ENCODE peak calls at places on chromosomes 12 and 14, in five cellular contexts. One of them, this sample, is unnamed.

GRCh38 chr12:116590561-116590960 is 31.4 kb downstream of the MAP1LC3B2 start:
- DNase-seq in A549: peak; percentile 82
- DNase-seq in vagina: no peak
- DNase-seq in IMR-90: no peak
- DNase-seq in thyroid gland: no peak
- DNase-seq in this sample: no peak

GRCh38 chr12:13435535-13435934 is 239.0 kb downstream of the EMP1 start:
- DNase-seq in IMR-90: no peak
- DNase-seq in thyroid gland: no peak
- DNase-seq in vagina: no peak
- DNase-seq in A549: no peak
- DNase-seq in this sample: no peak

GRCh38 chr12:88145567-88146347 is 3.6 kb downstream of the TMTC3 start:
- DNase-seq in thyroid gland: no peak
- DNase-seq in vagina: no peak
- DNase-seq in IMR-90: no peak
- DNase-seq in A549: no peak
- DNase-seq in this sample: no peak

GRCh38 chr12:89051065-89051677 is 301.1 kb downstream of the DUSP6 start:
- DNase-seq in thyroid gland: no peak
- DNase-seq in vagina: no peak
- DNase-seq in IMR-90: peak; percentile 78
- DNase-seq in A549: peak; percentile 74
- DNase-seq in this sample: peak; percentile 89

GRCh38 chr12:63792333-63792732 is 12.6 kb downstream of the RXYLT1 start:
- DNase-seq in IMR-90: no peak
- DNase-seq in thyroid gland: no peak
- DNase-seq in vagina: no peak
- DNase-seq in A549: no peak
- DNase-seq in this sample: no peak

GRCh38 chr14:77071938-77072388 is 26.1 kb upstream of the CIPC start:
- DNase-seq in vagina: peak; percentile 79
- DNase-seq in thyroid gland: no peak
- DNase-seq in IMR-90: peak; percentile 39
- DNase-seq in A549: no peak
- DNase-seq in this sample: no peak

GRCh38 chr14:74217672-74218448 is 21.4 kb upstream of the VSX2 start:
- DNase-seq in IMR-90: peak; percentile 46
- DNase-seq in vagina: no peak
- DNase-seq in thyroid gland: peak; percentile 65
- DNase-seq in A549: peak; percentile 69
- DNase-seq in this sample: peak; percentile 66

GRCh38 chr14:72600551-72601330 is 293.2 kb downstream of the DPF3 start:
- DNase-seq in thyroid gland: no peak
- DNase-seq in vagina: no peak
- DNase-seq in IMR-90: no peak
- DNase-seq in A549: no peak
- DNase-seq in this sample: no peak

GRCh38 chr12:124450376-124450750 is 117.0 kb downstream of the NCOR2 start:
- DNase-seq in IMR-90: no peak
- DNase-seq in thyroid gland: no peak
- DNase-seq in A549: no peak
- DNase-seq in vagina: no peak
- DNase-seq in this sample: no peak

GRCh38 chr12:26158078-26158764 is 33.4 kb upstream of the BHLHE41 start:
- DNase-seq in vagina: no peak
- DNase-seq in A549: peak; percentile 19
- DNase-seq in IMR-90: no peak
- DNase-seq in thyroid gland: no peak
- DNase-seq in this sample: no peak

GRCh38 chr14:68257969-68258368 is 438.4 kb downstream of the RAD51B start:
- DNase-seq in IMR-90: no peak
- DNase-seq in thyroid gland: no peak
- DNase-seq in vagina: no peak
- DNase-seq in A549: no peak
- DNase-seq in this sample: no peak

GRCh38 chr12:91347686-91348085 is 165.1 kb upstream of the DCN start:
- DNase-seq in IMR-90: no peak
- DNase-seq in A549: no peak
- DNase-seq in thyroid gland: no peak
- DNase-seq in vagina: no peak
- DNase-seq in this sample: no peak

GRCh38 chr12:107990325-107990724 is 138.8 kb upstream of the WSCD2 start:
- DNase-seq in thyroid gland: peak; percentile 51
- DNase-seq in vagina: peak; percentile 79
- DNase-seq in IMR-90: no peak
- DNase-seq in A549: peak; percentile 49
- DNase-seq in this sample: peak; percentile 16

GRCh38 chr12:10393291-10393690 is 3.5 kb upstream of the KLRK1 start:
- DNase-seq in A549: no peak
- DNase-seq in IMR-90: no peak
- DNase-seq in vagina: no peak
- DNase-seq in thyroid gland: no peak
- DNase-seq in this sample: no peak

GRCh38 chr12:32896438-32897275 is at the start of gene PKP2:
- DNase-seq in A549: peak; percentile 49
- DNase-seq in thyroid gland: peak; percentile 82
- DNase-seq in vagina: no peak
- DNase-seq in IMR-90: no peak
- DNase-seq in this sample: peak; percentile 32

GRCh38 chr12:71312767-71313375 is 126.7 kb upstream of the LGR5 start:
- DNase-seq in thyroid gland: no peak
- DNase-seq in A549: no peak
- DNase-seq in vagina: no peak
- DNase-seq in IMR-90: no peak
- DNase-seq in this sample: peak; percentile 11

GRCh38 chr12:113130457-113131135 is 5.0 kb downstream of the RASAL1 start:
- DNase-seq in thyroid gland: peak; percentile 87
- DNase-seq in A549: peak; percentile 48
- DNase-seq in IMR-90: no peak
- DNase-seq in vagina: no peak
- DNase-seq in this sample: no peak

GRCh38 chr14:71692496-71692895 is 239.7 kb upstream of the RGS6 start:
- DNase-seq in thyroid gland: peak; percentile 24
- DNase-seq in A549: no peak
- DNase-seq in IMR-90: peak; percentile 69
- DNase-seq in vagina: no peak
- DNase-seq in this sample: peak; percentile 73

GRCh38 chr12:129676411-129676810 is 227.4 kb downstream of the TMEM132D start:
- DNase-seq in vagina: no peak
- DNase-seq in A549: no peak
- DNase-seq in IMR-90: no peak
- DNase-seq in thyroid gland: no peak
- DNase-seq in this sample: no peak

GRCh38 chr12:88375301-88375959 is 204.8 kb downstream of the KITLG start:
- DNase-seq in thyroid gland: no peak
- DNase-seq in IMR-90: no peak
- DNase-seq in A549: no peak
- DNase-seq in vagina: no peak
- DNase-seq in this sample: no peak

GRCh38 chr12:24889403-24889802 is 59.5 kb downstream of the BCAT1 start:
- DNase-seq in IMR-90: no peak
- DNase-seq in vagina: no peak
- DNase-seq in A549: no peak
- DNase-seq in thyroid gland: no peak
- DNase-seq in this sample: no peak

GRCh38 chr12:121228919-121229650 is 19.2 kb downstream of the P2RX4 start:
- DNase-seq in thyroid gland: no peak
- DNase-seq in vagina: no peak
- DNase-seq in A549: no peak
- DNase-seq in IMR-90: no peak
- DNase-seq in this sample: no peak

GRCh38 chr12:21710944-21711343 is 53.3 kb upstream of the LDHB start:
- DNase-seq in A549: no peak
- DNase-seq in vagina: no peak
- DNase-seq in IMR-90: no peak
- DNase-seq in thyroid gland: no peak
- DNase-seq in this sample: no peak

DNA sequence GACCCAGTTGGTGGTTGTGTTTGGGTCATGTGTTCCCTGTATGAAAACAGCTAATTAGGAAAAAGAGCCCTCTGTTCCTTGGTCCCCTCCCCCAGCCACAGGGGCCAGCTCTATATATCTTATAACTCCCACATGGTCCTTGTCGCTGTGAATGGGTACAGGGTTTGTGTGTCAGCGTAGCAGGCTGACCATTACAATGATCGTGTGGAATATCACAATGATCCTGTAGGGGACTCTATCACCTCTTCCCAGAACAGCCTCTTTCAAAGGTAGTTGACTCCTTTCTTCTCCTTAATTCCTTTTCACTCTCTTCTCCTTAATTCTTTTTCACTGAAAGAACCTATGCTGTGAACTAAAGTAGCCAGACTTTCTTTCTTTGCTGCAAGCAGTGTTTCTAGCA is 51.6 kb upstream of the RIC8B start:
- DNase-seq in IMR-90: no peak
- DNase-seq in vagina: no peak
- DNase-seq in thyroid gland: no peak
- DNase-seq in A549: no peak
- DNase-seq in this sample: no peak
- TF ChIP-seq CTCF in IMR-90: no peak
- TF ChIP-seq CTCF in vagina: no peak
- TF ChIP-seq CTCF in thyroid gland: no peak
- TF ChIP-seq CTCF in A549: no peak
- TF ChIP-seq CTCF in this sample: peak; percentile 9

DNA sequence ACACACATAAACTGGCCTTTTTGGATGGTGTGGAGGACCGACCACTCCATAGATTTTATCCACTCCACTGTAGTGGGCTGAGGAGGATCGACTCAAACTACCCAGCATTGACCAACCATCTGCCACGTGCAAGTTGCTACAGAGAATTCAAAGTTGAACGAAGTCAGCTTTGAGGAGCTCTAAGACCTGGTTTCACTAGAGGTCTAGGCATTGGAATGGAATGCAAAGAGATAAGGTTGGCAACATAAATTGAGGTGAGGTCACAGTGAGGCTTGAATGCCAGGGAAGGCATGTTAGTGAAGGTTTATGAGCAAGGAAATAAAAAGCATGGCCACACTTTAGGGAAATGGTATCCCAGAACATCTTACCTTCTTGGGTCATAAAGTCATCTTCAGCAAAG is 14.5 kb downstream of the VWF start:
- DNase-seq in A549: no peak
- DNase-seq in IMR-90: peak; percentile 20
- DNase-seq in thyroid gland: no peak
- DNase-seq in vagina: no peak
- DNase-seq in this sample: peak; percentile 42
- H3K4me3 ChIP-seq in A549: no peak overlapping the region
- H3K4me3 ChIP-seq in IMR-90: no peak overlapping the region
- H3K4me3 ChIP-seq in thyroid gland: no peak overlapping the region
- H3K4me3 ChIP-seq in vagina: no peak overlapping the region
- H3K4me3 ChIP-seq in this sample: no peak overlapping the region

GRCh38 chr14:20683125-20683895 is 1.1 kb upstream of the RNASE4 start:
- DNase-seq in thyroid gland: peak; percentile 73
- DNase-seq in IMR-90: peak; percentile 94
- DNase-seq in vagina: no peak
- DNase-seq in A549: peak; percentile 95
- DNase-seq in this sample: peak; percentile 94

GRCh38 chr14:20684662-20685456 is 499 bp downstream of the RNASE4 start:
- DNase-seq in A549: peak; percentile 83
- DNase-seq in thyroid gland: peak; percentile 12
- DNase-seq in IMR-90: peak; percentile 43
- DNase-seq in vagina: no peak
- DNase-seq in this sample: peak; percentile 67

GRCh38 chr14:20682435-20683124 is 1.8 kb upstream of the RNASE4 start:
- DNase-seq in IMR-90: peak; percentile 92
- DNase-seq in A549: peak; percentile 96
- DNase-seq in vagina: no peak
- DNase-seq in thyroid gland: peak; percentile 94
- DNase-seq in this sample: peak; percentile 93

GRCh38 chr14:20682127-20682434 is 2.3 kb upstream of the RNASE4 start:
- DNase-seq in vagina: no peak
- DNase-seq in thyroid gland: no peak
- DNase-seq in A549: no peak
- DNase-seq in IMR-90: no peak
- DNase-seq in this sample: no peak

GRCh38 chr14:20683896-20684661 is at the start of gene RNASE4:
- DNase-seq in IMR-90: peak; percentile 93
- DNase-seq in vagina: no peak
- DNase-seq in thyroid gland: peak; percentile 82
- DNase-seq in A549: peak; percentile 92
- DNase-seq in this sample: peak; percentile 89
- TF ChIP-seq CTCF in IMR-90: no peak
- TF ChIP-seq CTCF in vagina: no peak
- TF ChIP-seq CTCF in thyroid gland: no peak
- TF ChIP-seq CTCF in A549: no peak
- TF ChIP-seq CTCF in this sample: no peak

GRCh38 chr14:100158566-100159106 is 809 bp downstream of the DEGS2 start:
- DNase-seq in IMR-90: no peak
- DNase-seq in vagina: no peak
- DNase-seq in A549: no peak
- DNase-seq in thyroid gland: no peak
- DNase-seq in this sample: no peak
- H3K4me3 ChIP-seq in IMR-90: no peak overlapping the region
- H3K4me3 ChIP-seq in vagina: peak overlapping the region; percentile 25
- H3K4me3 ChIP-seq in A549: peak overlapping the region; percentile 53
- H3K4me3 ChIP-seq in thyroid gland: peak overlapping the region; percentile 34
- H3K4me3 ChIP-seq in this sample: no peak overlapping the region

GRCh38 chr14:33375781-33376180 is 437.1 kb downstream of the NPAS3 start:
- DNase-seq in A549: no peak
- DNase-seq in vagina: no peak
- DNase-seq in IMR-90: no peak
- DNase-seq in thyroid gland: no peak
- DNase-seq in this sample: peak; percentile 23

GRCh38 chr14:33364536-33364935 is 425.9 kb downstream of the NPAS3 start:
- DNase-seq in A549: no peak
- DNase-seq in vagina: no peak
- DNase-seq in IMR-90: no peak
- DNase-seq in thyroid gland: no peak
- DNase-seq in this sample: no peak

GRCh38 chr14:33369041-33369440 is 430.4 kb downstream of the NPAS3 start:
- DNase-seq in thyroid gland: no peak
- DNase-seq in IMR-90: no peak
- DNase-seq in vagina: no peak
- DNase-seq in A549: no peak
- DNase-seq in this sample: no peak

DNA sequence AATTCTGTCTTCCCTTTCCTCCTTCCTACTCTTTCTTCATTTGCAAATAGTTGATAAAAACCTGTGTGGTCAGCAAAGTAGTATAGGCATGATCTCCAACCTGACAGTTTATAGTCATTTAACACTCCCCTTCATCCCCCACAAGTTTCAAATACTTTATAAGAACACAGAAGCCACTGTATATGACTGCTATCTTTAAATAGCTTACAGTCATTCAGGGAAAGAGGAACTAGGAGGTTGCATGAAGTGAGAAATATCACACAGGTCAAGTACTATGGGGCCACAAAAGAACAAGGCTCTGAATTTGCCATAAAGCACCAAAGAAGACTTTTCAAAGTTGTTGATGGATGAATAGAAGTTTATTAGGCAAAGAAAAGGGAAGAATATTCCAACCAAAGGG is 431.3 kb downstream of the NPAS3 start:
- DNase-seq in vagina: no peak
- DNase-seq in A549: no peak
- DNase-seq in thyroid gland: no peak
- DNase-seq in IMR-90: no peak
- DNase-seq in this sample: no peak
- TF ChIP-seq CTCF in vagina: no peak
- TF ChIP-seq CTCF in A549: no peak
- TF ChIP-seq CTCF in thyroid gland: no peak
- TF ChIP-seq CTCF in IMR-90: no peak
- TF ChIP-seq CTCF in this sample: no peak